ENCODE peak calls at places on chromosomes 6 and 20, in seven cellular contexts. E is esophagus muscularis mucosa, W is colonic mucosa, D is cardiac muscle cell, I is Peyer's patch, C is left ventricle myocardium inferior, K is uterus. P is an unnamed sample. For H3K4me1, the result is how much of the 10 kb centered on the place peaks cover.

GRCh38 chr6:39339557-39340555 is 17.4 kb upstream of the KCNK16 start:
- DNase-seq in C (no peak), E (no peak), W (no peak), K (no peak), I (no peak), D (no peak), P (no peak)

GRCh38 chr20:37405351-37405897 is 59.5 kb downstream of the SRC start:
- DNase-seq in C (no peak), D (no peak), I (no peak), W (no peak), K (no peak), E (no peak), P (no peak)

GRCh38 chr6:138582573-138582972 is 83.3 kb upstream of the NHSL1 start:
- DNase-seq in D (no peak), I (no peak), K (no peak), C (no peak), W (no peak), E (no peak), P (no peak)

GRCh38 chr6:28135393-28135792 is 6.3 kb upstream of the ZKSCAN8 start:
- DNase-seq in D (no peak), K (no peak), W (no peak), I (no peak), E (no peak), C (no peak), P (no peak)

GRCh38 chr6:7124631-7125030 is 16.9 kb downstream of the RREB1 start:
- DNase-seq in D (no peak), E (no peak), I (no peak), W (no peak), K (no peak), C (no peak), P (no peak)

GRCh38 chr6:100176321-100176950 is 182.4 kb upstream of the MCHR2 start:
- DNase-seq in I (no peak), E (no peak), K (no peak), D (peak), W (no peak), C (no peak), P (no peak)

GRCh38 chr6:21511891-21512550 is 81.5 kb upstream of the SOX4 start:
- DNase-seq in D (no peak), W (no peak), K (no peak), C (no peak), E (no peak), I (no peak), P (no peak)

GRCh38 chr6:71197770-71198169 is 90.8 kb upstream of the OGFRL1 start:
- DNase-seq in I (no peak), K (no peak), E (no peak), W (no peak), D (peak), C (no peak), P (no peak)

GRCh38 chr6:144143878-144144277 is 6.4 kb upstream of the STX11 start:
- DNase-seq in C (no peak), W (no peak), E (no peak), K (no peak), D (no peak), I (no peak), P (no peak)

GRCh38 chr20:13117200-13117599 is 103.9 kb upstream of the ISM1 start:
- DNase-seq in W (no peak), K (no peak), C (no peak), E (no peak), D (no peak), I (no peak), P (no peak)

GRCh38 chr6:76942203-76942971 is 520.9 kb downstream of the HTR1B start:
- DNase-seq in C (no peak), E (no peak), D (peak), K (no peak), W (no peak), I (no peak), P (peak)

GRCh38 chr6:43800746-43801488 is 30.9 kb downstream of the VEGFA start:
- DNase-seq in I (no peak), W (no peak), D (no peak), K (no peak), C (no peak), E (no peak), P (no peak)

GRCh38 chr6:2947424-2947823 is 23.9 kb downstream of the SERPINB6 start:
- DNase-seq in I (no peak), D (no peak), E (peak), C (no peak), W (peak), K (no peak), P (peak)

GRCh38 chr20:37358366-37359150 is 12.6 kb downstream of the SRC start:
- DNase-seq in I (peak), K (no peak), D (no peak), C (no peak), E (no peak), W (no peak), P (no peak)

GRCh38 chr6:7343546-7344475 is 30.8 kb upstream of the SSR1 start:
- DNase-seq in E (no peak), I (no peak), W (peak), D (no peak), C (no peak), K (no peak), P (no peak)

GRCh38 chr6:157699777-157700636 is 123.0 kb upstream of the SNX9 start:
- DNase-seq in W (no peak), C (no peak), I (no peak), K (no peak), E (no peak), D (no peak), P (no peak)

GRCh38 chr6:10194816-10195639 is 219.8 kb downstream of the TFAP2A start:
- DNase-seq in K (no peak), I (no peak), W (no peak), C (no peak), D (no peak), E (peak), P (no peak)

GRCh38 chr6:32239462-32239861 is 15.6 kb upstream of the NOTCH4 start:
- DNase-seq in K (no peak), C (no peak), I (no peak), D (no peak), E (no peak), W (no peak), P (no peak)

GRCh38 chr6:139730340-139730974 is 356.0 kb upstream of the CITED2 start:
- DNase-seq in K (no peak), E (no peak), C (no peak), W (no peak), I (no peak), D (no peak), P (no peak)

GRCh38 chr6:2677080-2677593 is 73.6 kb downstream of the MYLK4 start:
- DNase-seq in D (no peak), E (peak), K (no peak), W (no peak), I (no peak), C (no peak), P (no peak)

GRCh38 chr6:136090929-136091328 is 159.2 kb downstream of the MTFR2 start:
- DNase-seq in E (no peak), I (no peak), C (no peak), D (no peak), K (no peak), W (no peak), P (no peak)

GRCh38 chr6:159067334-159067733 is 22.5 kb upstream of the TAGAP start:
- DNase-seq in W (peak), I (no peak), K (no peak), E (no peak), D (no peak), C (no peak), P (no peak)

GRCh38 chr6:144447487-144447886 is 162.4 kb downstream of the UTRN start:
- DNase-seq in K (no peak), W (no peak), C (no peak), D (peak), E (no peak), I (no peak), P (no peak)

GRCh38 chr6:90003941-90004340 is 109.7 kb downstream of the GJA10 start:
- DNase-seq in D (peak), I (no peak), W (no peak), K (no peak), E (no peak), C (no peak), P (no peak)

GRCh38 chr20:58389324-58389967 is 417 bp downstream of the VAPB start:
- DNase-seq in I (no peak), E (no peak), K (no peak), D (peak), C (peak), W (peak), P (no peak)

GRCh38 chr20:38935285-38935684 is 9.1 kb downstream of the FAM83D start:
- DNase-seq in C (no peak), D (peak), W (no peak), E (no peak), I (no peak), K (no peak), P (no peak)

GRCh38 chr6:119207973-119208725 is 129.7 kb upstream of the FAM184A start:
- DNase-seq in I (no peak), C (no peak), D (peak), E (no peak), K (no peak), W (peak), P (no peak)

GRCh38 chr6:153167026-153167891 is 36.2 kb upstream of the RGS17 start:
- DNase-seq in D (peak), E (no peak), W (no peak), K (no peak), I (no peak), C (no peak), P (no peak)

GRCh38 chr6:133609404-133610270 is 279.3 kb upstream of the TCF21 start:
- DNase-seq in W (no peak), K (no peak), I (peak), C (no peak), D (peak), E (no peak), P (no peak)

GRCh38 chr6:4908062-4908461 is 95.8 kb downstream of the RPP40 start:
- DNase-seq in I (no peak), E (peak), W (peak), C (no peak), K (no peak), D (no peak), P (no peak)

GRCh38 chr6:4906942-4907300 is 96.9 kb downstream of the RPP40 start:
- DNase-seq in I (no peak), E (peak), K (no peak), D (no peak), W (no peak), C (no peak), P (no peak)

GRCh38 chr6:4905858-4906257 is 98.0 kb downstream of the RPP40 start:
- DNase-seq in W (no peak), K (no peak), D (no peak), E (no peak), I (no peak), C (no peak), P (no peak)

GRCh38 chr6:4907602-4908001 is 96.2 kb downstream of the RPP40 start:
- DNase-seq in D (no peak), E (no peak), W (no peak), K (no peak), C (no peak), I (no peak), P (no peak)

GRCh38 chr6:4906293-4906941 is 97.4 kb downstream of the RPP40 start:
- DNase-seq in W (no peak), I (no peak), C (no peak), E (peak), D (no peak), K (no peak), P (no peak)
- H3K4me3 ChIP-seq in W (no peak), I (no peak), C (peak), E (no peak), D (no peak), K (no peak), P (no peak)

DNA sequence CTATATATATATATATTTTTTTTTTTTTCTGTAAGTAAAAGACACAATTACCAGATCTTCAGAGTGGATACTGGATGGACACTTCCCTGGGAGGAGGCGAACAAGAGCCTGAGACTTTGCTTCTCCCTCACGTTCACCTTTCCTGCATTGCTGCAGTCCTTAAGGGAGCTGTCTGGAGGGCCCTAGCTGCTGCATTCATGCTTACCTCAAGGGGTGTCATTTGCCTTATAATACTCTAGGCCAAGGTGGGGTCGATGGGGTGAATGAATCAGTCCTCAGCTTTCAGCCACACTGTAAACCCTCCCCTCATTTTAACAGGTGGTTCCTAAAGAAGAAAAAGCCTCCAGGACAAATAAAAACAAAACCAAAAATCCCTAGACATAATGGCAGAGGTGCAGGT is 34.8 kb upstream of the CD83 start:
- DNase-seq in K (no peak), I (no peak), W (no peak), D (no peak), C (no peak), E (no peak), P (no peak)
- TF ChIP-seq CTCF in K (no peak), I (no peak), W (no peak), D (no peak), C (no peak), E (no peak), P (no peak)

DNA sequence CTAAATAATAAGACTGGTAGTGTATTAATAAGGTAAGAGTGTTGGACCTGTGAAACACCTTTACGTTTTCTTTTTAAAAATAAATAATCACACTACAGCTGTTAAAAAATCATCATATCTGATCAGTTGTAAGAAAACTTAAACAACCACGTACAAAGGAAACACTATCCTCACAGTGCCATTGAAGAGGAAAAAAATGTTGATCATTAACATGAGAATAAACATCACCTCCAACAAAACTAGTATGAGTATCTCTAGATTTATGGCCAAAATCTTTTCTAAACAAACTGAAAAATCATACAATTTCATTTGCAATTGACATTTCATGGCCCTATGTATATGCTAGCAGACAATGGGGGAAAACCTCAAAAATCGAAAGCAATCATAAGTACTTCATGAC is 590 bp downstream of the EYS start:
- DNase-seq in W (no peak), I (no peak), K (no peak), E (no peak), C (no peak), D (no peak), P (no peak)
- H3K4me1 ChIP-seq in W (under half), I (under half), K (under half), E (under half), C (under half), D (under half), P (under half)

DNA sequence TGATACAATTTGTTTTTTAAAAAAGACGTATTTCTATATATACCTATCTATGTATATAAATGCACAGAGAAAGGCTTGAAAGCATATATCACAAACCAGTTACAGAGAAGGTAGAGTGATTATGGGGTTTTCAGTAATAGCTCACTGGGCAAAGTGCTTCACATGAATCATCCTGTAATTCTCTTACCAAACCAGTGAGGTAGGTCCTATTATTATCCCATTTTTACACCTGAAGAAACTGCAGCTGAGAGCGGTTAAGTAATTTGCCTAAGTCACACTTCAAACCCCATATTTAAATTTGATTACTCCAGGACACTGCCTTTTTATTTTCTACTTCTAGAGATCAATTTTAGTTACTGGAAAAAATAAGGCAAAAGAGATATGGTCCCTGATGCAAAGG is 4.4 kb downstream of the GSS start:
- DNase-seq in I (no peak), W (no peak), K (no peak), D (no peak), C (no peak), E (no peak), P (no peak)
- H3K4me3 ChIP-seq in I (no peak), W (no peak), K (no peak), D (no peak), C (no peak), E (no peak), P (no peak)

DNA sequence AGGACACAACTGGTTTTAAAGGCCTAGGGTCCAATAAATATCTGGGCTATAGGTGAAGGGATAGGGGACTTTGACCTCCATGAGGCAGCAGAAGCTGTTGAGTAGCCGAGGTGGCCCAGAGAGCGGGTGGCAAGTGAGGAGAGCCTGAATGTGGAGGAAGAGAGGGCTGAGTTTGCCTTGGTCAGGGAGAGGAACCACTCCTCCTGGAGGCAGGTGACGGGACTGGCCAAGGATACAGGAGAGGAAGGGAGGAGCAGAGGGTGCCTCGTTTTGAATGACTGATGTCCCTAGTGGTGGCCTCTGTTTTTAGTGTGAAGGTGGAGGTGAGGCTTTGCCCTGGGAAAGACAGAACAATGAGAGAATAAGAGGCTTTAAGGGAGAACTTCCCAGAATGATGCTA is 19.1 kb upstream of the AAR2 start:
- DNase-seq in E (no peak), I (no peak), W (no peak), D (no peak), C (no peak), K (no peak), P (no peak)
- TF ChIP-seq CTCF in E (no peak), I (no peak), W (no peak), D (no peak), C (no peak), K (no peak), P (no peak)

GRCh38 chr6:149052350-149053106 is 265.0 kb upstream of the TAB2 start:
- DNase-seq in D (no peak), K (no peak), E (peak), C (no peak), W (no peak), I (no peak), P (no peak)
- H3K4me1 ChIP-seq in D (under half), K (under half), E (under half), C (under half), W (under half), I (under half), P (under half)

GRCh38 chr6:25968769-25969168 is 6.2 kb downstream of the TRIM38 start:
- DNase-seq in K (no peak), E (no peak), I (no peak), D (peak), W (no peak), C (no peak), P (no peak)

GRCh38 chr6:25963426-25964123 is 973 bp downstream of the TRIM38 start:
- DNase-seq in K (no peak), W (peak), D (peak), I (no peak), C (no peak), E (peak), P (no peak)

GRCh38 chr6:25971187-25971811 is 8.7 kb downstream of the TRIM38 start:
- DNase-seq in E (no peak), I (no peak), K (peak), D (peak), C (no peak), W (no peak), P (no peak)

GRCh38 chr6:25962368-25963127 is at the start of gene TRIM38:
- DNase-seq in K (peak), W (peak), I (peak), D (peak), E (peak), C (peak), P (no peak)

DNA sequence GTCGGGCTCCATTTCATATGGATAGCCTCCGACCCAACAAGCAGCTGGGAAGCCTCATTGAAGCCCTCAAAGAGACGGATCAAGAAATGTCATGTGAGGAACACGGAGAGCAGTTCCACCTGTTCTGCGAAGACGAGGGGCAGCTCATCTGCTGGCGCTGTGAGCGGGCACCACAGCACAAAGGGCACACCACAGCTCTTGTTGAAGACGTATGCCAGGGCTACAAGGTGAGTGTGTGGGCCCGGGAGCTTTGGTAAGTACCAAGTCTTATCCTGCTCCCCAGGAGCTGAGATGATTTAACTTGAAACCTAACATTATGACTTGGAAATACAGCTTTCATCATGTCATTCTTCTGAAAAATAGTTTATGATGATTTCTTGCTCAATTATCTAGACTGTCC is 4.1 kb downstream of the TRIM38 start:
- DNase-seq in E (no peak), W (no peak), K (no peak), I (no peak), D (no peak), C (no peak), P (no peak)
- H3K4me3 ChIP-seq in E (no peak), W (no peak), K (no peak), I (no peak), D (no peak), C (no peak), P (no peak)

GRCh38 chr6:166672146-166672545 is 45.1 kb upstream of the RPS6KA2 start:
- DNase-seq in I (no peak), E (no peak), D (no peak), W (no peak), C (no peak), K (no peak), P (no peak)

GRCh38 chr6:166670894-166671293 is 43.8 kb upstream of the RPS6KA2 start:
- DNase-seq in I (no peak), D (no peak), K (no peak), W (no peak), E (no peak), C (no peak), P (no peak)

GRCh38 chr6:166672624-166673165 is 45.6 kb upstream of the RPS6KA2 start:
- DNase-seq in W (no peak), C (no peak), D (no peak), I (no peak), E (no peak), K (no peak), P (no peak)

GRCh38 chr6:166670013-166670412 is 43.0 kb upstream of the RPS6KA2 start:
- DNase-seq in E (no peak), D (no peak), W (no peak), K (no peak), C (no peak), I (no peak), P (no peak)

DNA sequence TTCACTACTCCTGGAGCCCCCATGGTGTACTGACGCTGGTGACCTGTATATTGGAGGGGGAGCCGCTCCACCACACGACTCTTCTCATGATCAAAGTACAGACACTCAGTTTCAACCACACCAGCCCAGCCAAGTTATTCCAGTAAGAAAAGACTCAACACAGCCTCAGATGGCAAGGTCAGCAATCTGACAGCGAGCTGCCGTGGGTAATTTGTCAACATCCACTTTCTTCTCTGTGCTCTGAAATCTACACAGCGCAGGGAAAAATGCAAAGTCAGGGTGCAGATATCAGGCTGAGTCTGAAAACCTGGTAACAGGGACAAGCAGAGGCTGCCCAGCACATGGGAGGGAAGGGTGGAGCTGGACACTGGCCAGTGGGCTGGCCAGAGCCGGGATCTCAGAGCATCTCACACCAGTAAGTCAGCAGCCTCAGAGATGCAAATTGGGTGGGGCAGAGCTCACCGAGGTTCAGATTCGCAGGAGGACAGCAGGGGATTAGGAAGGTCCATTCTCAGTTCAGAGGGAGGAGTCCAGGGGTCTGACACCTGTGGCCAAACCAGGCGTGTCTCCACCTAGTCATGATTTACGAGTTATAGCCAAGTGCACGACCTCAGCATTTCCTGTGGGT is 44.5 kb upstream of the RPS6KA2 start:
- DNase-seq in D (peak), I (no peak), C (no peak), W (no peak), K (peak), E (no peak), P (no peak)
- TF ChIP-seq CTCF in D (no peak), I (no peak), C (no peak), W (no peak), K (no peak), E (no peak), P (no peak)